ENCODE peak calls at places on chromosomes 11 and 22, in six cellular contexts. One of them, this sample, is unnamed.

GRCh38 chr11:105609832-105610781 is at the start of gene GRIA4:
- DNase-seq in IMR-90: peak; percentile 74
- DNase-seq in cardiac muscle cell: peak; percentile 65
- DNase-seq in CD4-positive, alpha-beta memory T cell: peak; percentile 4
- DNase-seq in MM.1S: peak; percentile 70
- DNase-seq in adrenal gland: peak; percentile 19
- DNase-seq in this sample: no peak

GRCh38 chr11:36035454-36035853 is 91.6 kb downstream of the LDLRAD3 start:
- DNase-seq in MM.1S: no peak
- DNase-seq in adrenal gland: no peak
- DNase-seq in cardiac muscle cell: no peak
- DNase-seq in IMR-90: no peak
- DNase-seq in CD4-positive, alpha-beta memory T cell: no peak
- DNase-seq in this sample: no peak

GRCh38 chr22:42645341-42645937 is 3.8 kb downstream of the CYB5R3 start:
- DNase-seq in IMR-90: no peak
- DNase-seq in adrenal gland: no peak
- DNase-seq in cardiac muscle cell: no peak
- DNase-seq in CD4-positive, alpha-beta memory T cell: no peak
- DNase-seq in MM.1S: no peak
- DNase-seq in this sample: no peak

GRCh38 chr11:73578786-73579185 is 19.1 kb downstream of the FAM168A start:
- DNase-seq in cardiac muscle cell: no peak
- DNase-seq in IMR-90: no peak
- DNase-seq in adrenal gland: no peak
- DNase-seq in CD4-positive, alpha-beta memory T cell: no peak
- DNase-seq in MM.1S: no peak
- DNase-seq in this sample: no peak

GRCh38 chr22:50308986-50309600 is 1.6 kb upstream of the PLXNB2 start:
- DNase-seq in cardiac muscle cell: no peak
- DNase-seq in IMR-90: no peak
- DNase-seq in MM.1S: no peak
- DNase-seq in CD4-positive, alpha-beta memory T cell: no peak
- DNase-seq in adrenal gland: peak; percentile 46
- DNase-seq in this sample: no peak

GRCh38 chr22:27906241-27906640 is 12.8 kb downstream of the PITPNB start:
- DNase-seq in cardiac muscle cell: peak; percentile 59
- DNase-seq in CD4-positive, alpha-beta memory T cell: no peak
- DNase-seq in MM.1S: no peak
- DNase-seq in IMR-90: peak; percentile 16
- DNase-seq in adrenal gland: no peak
- DNase-seq in this sample: no peak

GRCh38 chr11:130369141-130369691 is 54.5 kb upstream of the ZBTB44 start:
- DNase-seq in MM.1S: no peak
- DNase-seq in cardiac muscle cell: no peak
- DNase-seq in IMR-90: no peak
- DNase-seq in adrenal gland: no peak
- DNase-seq in CD4-positive, alpha-beta memory T cell: no peak
- DNase-seq in this sample: no peak

GRCh38 chr11:107357877-107358276 is 99.7 kb downstream of the CWF19L2 start:
- DNase-seq in adrenal gland: no peak
- DNase-seq in MM.1S: no peak
- DNase-seq in CD4-positive, alpha-beta memory T cell: no peak
- DNase-seq in IMR-90: no peak
- DNase-seq in cardiac muscle cell: no peak
- DNase-seq in this sample: no peak

GRCh38 chr22:30044369-30044768 is 35.9 kb upstream of the HORMAD2 start:
- DNase-seq in MM.1S: no peak
- DNase-seq in CD4-positive, alpha-beta memory T cell: no peak
- DNase-seq in IMR-90: peak; percentile 93
- DNase-seq in adrenal gland: peak; percentile 64
- DNase-seq in cardiac muscle cell: peak; percentile 78
- DNase-seq in this sample: no peak

GRCh38 chr11:65650547-65651338 is 12.0 kb downstream of the RELA start:
- DNase-seq in MM.1S: no peak
- DNase-seq in adrenal gland: no peak
- DNase-seq in CD4-positive, alpha-beta memory T cell: no peak
- DNase-seq in cardiac muscle cell: no peak
- DNase-seq in IMR-90: no peak
- DNase-seq in this sample: no peak

GRCh38 chr11:9855579-9856260 is 191.8 kb downstream of the SWAP70 start:
- DNase-seq in IMR-90: peak; percentile 80
- DNase-seq in MM.1S: no peak
- DNase-seq in cardiac muscle cell: no peak
- DNase-seq in adrenal gland: no peak
- DNase-seq in CD4-positive, alpha-beta memory T cell: no peak
- DNase-seq in this sample: no peak

GRCh38 chr11:127791844-127792243 is 791.3 kb upstream of the KIRREL3 start:
- DNase-seq in adrenal gland: no peak
- DNase-seq in MM.1S: no peak
- DNase-seq in IMR-90: no peak
- DNase-seq in CD4-positive, alpha-beta memory T cell: no peak
- DNase-seq in cardiac muscle cell: no peak
- DNase-seq in this sample: no peak

DNA sequence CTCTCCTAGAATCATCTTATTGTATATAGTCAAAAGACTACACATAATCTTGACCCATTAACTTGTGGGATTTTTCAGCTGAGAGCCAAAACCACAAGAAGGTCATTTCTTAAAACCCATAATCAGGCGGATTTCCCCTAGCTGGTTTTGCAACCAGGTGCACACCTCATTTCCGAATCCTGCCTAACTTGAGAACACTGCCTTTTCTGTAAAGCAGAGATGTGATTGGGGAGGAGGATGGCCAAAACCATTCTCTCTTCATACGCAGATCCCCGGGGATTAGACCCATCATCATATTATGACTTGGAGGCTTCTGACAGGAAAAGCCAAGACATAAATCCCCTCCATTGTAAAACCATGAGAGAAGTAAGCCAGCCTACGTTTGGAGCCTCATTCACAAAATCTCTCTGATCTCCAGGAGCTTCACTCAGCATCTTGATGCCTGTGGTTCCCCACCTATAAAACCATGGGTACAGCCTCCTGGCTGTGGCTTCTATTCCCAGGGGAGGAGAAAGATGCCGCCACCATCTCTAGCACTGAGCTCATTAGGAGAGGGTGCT is 191.3 kb downstream of the KIF18A start:
- DNase-seq in cardiac muscle cell: no peak
- DNase-seq in IMR-90: peak; percentile 23
- DNase-seq in CD4-positive, alpha-beta memory T cell: no peak
- DNase-seq in adrenal gland: no peak
- DNase-seq in MM.1S: peak; percentile 86
- DNase-seq in this sample: no peak
- H3K4me1 ChIP-seq in cardiac muscle cell: no peaks in the 10 kb centered on the region
- H3K4me1 ChIP-seq in IMR-90: peaks cover 6% of the 10 kb centered on the region
- H3K4me1 ChIP-seq in CD4-positive, alpha-beta memory T cell: no peaks in the 10 kb centered on the region
- H3K4me1 ChIP-seq in adrenal gland: no peaks in the 10 kb centered on the region
- H3K4me1 ChIP-seq in MM.1S: peaks cover 19% of the 10 kb centered on the region
- H3K4me1 ChIP-seq in this sample: no peaks in the 10 kb centered on the region

GRCh38 chr22:39239561-39240423 is 5.0 kb downstream of the PDGFB start:
- DNase-seq in adrenal gland: no peak
- DNase-seq in MM.1S: peak; percentile 58
- DNase-seq in cardiac muscle cell: no peak
- DNase-seq in CD4-positive, alpha-beta memory T cell: peak; percentile 30
- DNase-seq in IMR-90: no peak
- DNase-seq in this sample: no peak
- H3K4me1 ChIP-seq in adrenal gland: peaks cover 38% of the 10 kb centered on the region
- H3K4me1 ChIP-seq in MM.1S: peaks cover 52% of the 10 kb centered on the region
- H3K4me1 ChIP-seq in cardiac muscle cell: peaks cover 53% of the 10 kb centered on the region
- H3K4me1 ChIP-seq in CD4-positive, alpha-beta memory T cell: peaks cover 72% of the 10 kb centered on the region
- H3K4me1 ChIP-seq in IMR-90: peaks cover 5% of the 10 kb centered on the region
- H3K4me1 ChIP-seq in this sample: peaks cover 67% of the 10 kb centered on the region

GRCh38 chr11:59625703-59626102 is 10.1 kb upstream of the OSBP start:
- DNase-seq in CD4-positive, alpha-beta memory T cell: no peak
- DNase-seq in MM.1S: no peak
- DNase-seq in adrenal gland: no peak
- DNase-seq in IMR-90: no peak
- DNase-seq in cardiac muscle cell: no peak
- DNase-seq in this sample: no peak

GRCh38 chr11:59629996-59630395 is 14.4 kb upstream of the OSBP start:
- DNase-seq in CD4-positive, alpha-beta memory T cell: no peak
- DNase-seq in cardiac muscle cell: no peak
- DNase-seq in MM.1S: no peak
- DNase-seq in IMR-90: no peak
- DNase-seq in adrenal gland: no peak
- DNase-seq in this sample: no peak

GRCh38 chr11:59630493-59630892 is 14.9 kb upstream of the OSBP start:
- DNase-seq in cardiac muscle cell: no peak
- DNase-seq in IMR-90: no peak
- DNase-seq in adrenal gland: no peak
- DNase-seq in MM.1S: no peak
- DNase-seq in CD4-positive, alpha-beta memory T cell: no peak
- DNase-seq in this sample: no peak
- H3K4me1 ChIP-seq in cardiac muscle cell: peaks cover 6% of the 10 kb centered on the region
- H3K4me1 ChIP-seq in IMR-90: no peaks in the 10 kb centered on the region
- H3K4me1 ChIP-seq in adrenal gland: no peaks in the 10 kb centered on the region
- H3K4me1 ChIP-seq in MM.1S: no peaks in the 10 kb centered on the region
- H3K4me1 ChIP-seq in CD4-positive, alpha-beta memory T cell: no peaks in the 10 kb centered on the region
- H3K4me1 ChIP-seq in this sample: no peaks in the 10 kb centered on the region

GRCh38 chr11:118633979-118634378 is 26.6 kb downstream of the PHLDB1 start:
- DNase-seq in cardiac muscle cell: no peak
- DNase-seq in adrenal gland: no peak
- DNase-seq in IMR-90: peak; percentile 44
- DNase-seq in MM.1S: no peak
- DNase-seq in CD4-positive, alpha-beta memory T cell: no peak
- DNase-seq in this sample: no peak
- H3K4me1 ChIP-seq in cardiac muscle cell: peaks cover 12% of the 10 kb centered on the region
- H3K4me1 ChIP-seq in adrenal gland: peaks cover 40% of the 10 kb centered on the region
- H3K4me1 ChIP-seq in IMR-90: peaks cover 20% of the 10 kb centered on the region
- H3K4me1 ChIP-seq in MM.1S: no peaks in the 10 kb centered on the region
- H3K4me1 ChIP-seq in CD4-positive, alpha-beta memory T cell: no peaks in the 10 kb centered on the region
- H3K4me1 ChIP-seq in this sample: no peaks in the 10 kb centered on the region

GRCh38 chr11:44235765-44236201 is 74.2 kb downstream of the ALX4 start:
- DNase-seq in adrenal gland: no peak
- DNase-seq in IMR-90: peak; percentile 31
- DNase-seq in CD4-positive, alpha-beta memory T cell: no peak
- DNase-seq in MM.1S: no peak
- DNase-seq in cardiac muscle cell: peak; percentile 61
- DNase-seq in this sample: no peak
- H3K4me1 ChIP-seq in adrenal gland: no peaks in the 10 kb centered on the region
- H3K4me1 ChIP-seq in IMR-90: peaks cover 5% of the 10 kb centered on the region
- H3K4me1 ChIP-seq in CD4-positive, alpha-beta memory T cell: no peaks in the 10 kb centered on the region
- H3K4me1 ChIP-seq in MM.1S: no peaks in the 10 kb centered on the region
- H3K4me1 ChIP-seq in cardiac muscle cell: peaks cover 6% of the 10 kb centered on the region
- H3K4me1 ChIP-seq in this sample: no peaks in the 10 kb centered on the region

This sample was measured in CD8-positive, alpha-beta T cell.